ENCODE peak calls at places on chromosomes 1 and 21, in ten cellular contexts. L is T-helper 2 cell treated with Interferon-gamma antibody and Interleukin-4, amounts not matched to agents 5 μg/mL and 100 μg/mL, for 36 hours; N is stimulated activated naive CD8-positive, alpha-beta T cell treated with anti-CD3 and anti-CD28 coated beads, Interleukin-15, amount 100 ng/mL, for 72 hours; G is activated CD8-positive, alpha-beta T cell treated with anti-CD3 and anti-CD28 coated beads for 36 hours; W is activated naive CD8-positive, alpha-beta T cell treated with anti-CD3 and anti-CD28 coated beads, Interleukin-2, amount 50 U/mL, for 24 hours; F is activated CD8-positive, alpha-beta memory T cell treated with anti-CD3 and anti-CD28 coated beads for 24 hours; R is GM20000; E is body of pancreas; B is globus pallidus; O is OCI-LY7. I is an unnamed sample.
A peak's percentile ranks its signal among the peaks of the same experiment; 100 is the strongest.

GRCh38 chr1:47703981-47704596 is 266.2 kb downstream of the FOXD2 start:
- DNase-seq in L (no peak), N (no peak), G (no peak), W (no peak), F (no peak), R (no peak), E (no peak), B (no peak), O (no peak), I (peak; percentile 32)

GRCh38 chr1:41357451-41358151 is 3.6 kb upstream of the FOXO6 start:
- DNase-seq in L (no peak), N (no peak), G (no peak), W (no peak), F (peak; percentile 41), R (no peak), E (no peak), B (no peak), O (no peak), I (no peak)

GRCh38 chr1:109523706-109524105 is 14.2 kb upstream of the AMIGO1 start:
- DNase-seq in L (no peak), N (no peak), G (no peak), W (no peak), F (no peak), R (no peak), E (no peak), B (no peak), O (no peak), I (peak; percentile 85)

GRCh38 chr21:26124421-26124833 is 46.1 kb downstream of the APP start:
- DNase-seq in L (no peak), N (no peak), G (no peak), W (no peak), F (no peak), R (no peak), E (no peak), B (no peak), O (no peak), I (no peak)

GRCh38 chr1:223820976-223821375 is 24.8 kb downstream of the TP53BP2 start:
- DNase-seq in L (no peak), N (no peak), G (no peak), W (no peak), F (no peak), R (no peak), E (no peak), B (no peak), O (no peak), I (no peak)

GRCh38 chr1:78225153-78225552 is 179.4 kb downstream of the GIPC2 start:
- DNase-seq in L (no peak), N (no peak), G (no peak), W (no peak), F (no peak), R (no peak), E (no peak), B (no peak), O (no peak), I (no peak)

GRCh38 chr21:45957551-45957950 is 24.0 kb upstream of the COL6A1 start:
- DNase-seq in L (no peak), N (no peak), G (no peak), W (no peak), F (no peak), R (no peak), E (no peak), B (no peak), O (no peak), I (no peak)

GRCh38 chr1:119003413-119004128 is 15.4 kb upstream of the TBX15 start:
- DNase-seq in L (no peak), N (no peak), G (no peak), W (no peak), F (no peak), R (no peak), E (no peak), B (no peak), O (no peak), I (no peak)

GRCh38 chr1:244361764-244362473 is 89.8 kb downstream of the ADSS2 start:
- DNase-seq in L (no peak), N (no peak), G (no peak), W (no peak), F (no peak), R (no peak), E (no peak), B (peak; percentile 22), O (no peak), I (no peak)

GRCh38 chr1:178645826-178646200 is 79.2 kb upstream of the RALGPS2 start:
- DNase-seq in L (no peak), N (no peak), G (no peak), W (no peak), F (no peak), R (no peak), E (no peak), B (no peak), O (no peak), I (no peak)

I was measured in cerebellar cortex.